ENCODE peak calls at places on chromosome 12, in nine cellular contexts. One of them, this sample, is unnamed.

GRCh38 chr12:18850752-18851151 is 112.8 kb downstream of the CAPZA3 start:
- DNase-seq in Peyer's patch: no peak
- DNase-seq in cardiac muscle cell: no peak
- DNase-seq in neural crest cell: no peak
- DNase-seq in testis: no peak
- DNase-seq in kidney epithelial cell: no peak
- DNase-seq in uterus: no peak
- DNase-seq in ovary: no peak
- DNase-seq in mucosa of descending colon: no peak
- DNase-seq in this sample: no peak

GRCh38 chr12:68349083-68349700 is 17.0 kb upstream of the MDM1 start:
- DNase-seq in Peyer's patch: no peak
- DNase-seq in cardiac muscle cell: no peak
- DNase-seq in neural crest cell: no peak
- DNase-seq in testis: no peak
- DNase-seq in kidney epithelial cell: no peak
- DNase-seq in uterus: no peak
- DNase-seq in ovary: no peak
- DNase-seq in mucosa of descending colon: no peak
- DNase-seq in this sample: no peak

GRCh38 chr12:120368789-120369475 is at the start of gene MSI1:
- DNase-seq in Peyer's patch: no peak
- DNase-seq in cardiac muscle cell: no peak
- DNase-seq in neural crest cell: peak
- DNase-seq in testis: no peak
- DNase-seq in kidney epithelial cell: no peak
- DNase-seq in uterus: no peak
- DNase-seq in ovary: no peak
- DNase-seq in mucosa of descending colon: no peak
- DNase-seq in this sample: no peak

GRCh38 chr12:123223241-123223668 is 9.7 kb downstream of the MPHOSPH9 start:
- DNase-seq in Peyer's patch: peak
- DNase-seq in cardiac muscle cell: no peak
- DNase-seq in neural crest cell: no peak
- DNase-seq in testis: peak
- DNase-seq in kidney epithelial cell: no peak
- DNase-seq in uterus: no peak
- DNase-seq in ovary: no peak
- DNase-seq in mucosa of descending colon: peak
- DNase-seq in this sample: no peak

GRCh38 chr12:121466800-121467637 is 67.1 kb downstream of the RNF34 start:
- DNase-seq in Peyer's patch: peak
- DNase-seq in cardiac muscle cell: peak
- DNase-seq in neural crest cell: peak
- DNase-seq in testis: peak
- DNase-seq in kidney epithelial cell: peak
- DNase-seq in uterus: peak
- DNase-seq in ovary: peak
- DNase-seq in mucosa of descending colon: peak
- DNase-seq in this sample: peak

GRCh38 chr12:121974026-121974985 is 47.4 kb upstream of the BCL7A start:
- DNase-seq in Peyer's patch: no peak
- DNase-seq in cardiac muscle cell: no peak
- DNase-seq in neural crest cell: no peak
- DNase-seq in testis: no peak
- DNase-seq in kidney epithelial cell: no peak
- DNase-seq in uterus: no peak
- DNase-seq in ovary: no peak
- DNase-seq in mucosa of descending colon: no peak
- DNase-seq in this sample: no peak

GRCh38 chr12:92146497-92146828 is 817 bp upstream of the BTG1 start:
- DNase-seq in Peyer's patch: no peak
- DNase-seq in cardiac muscle cell: peak
- DNase-seq in neural crest cell: no peak
- DNase-seq in testis: no peak
- DNase-seq in kidney epithelial cell: no peak
- DNase-seq in uterus: no peak
- DNase-seq in ovary: no peak
- DNase-seq in mucosa of descending colon: no peak
- DNase-seq in this sample: no peak

GRCh38 chr12:64457036-64457435 is 5.1 kb downstream of the TBK1 start:
- DNase-seq in Peyer's patch: no peak
- DNase-seq in cardiac muscle cell: peak
- DNase-seq in neural crest cell: no peak
- DNase-seq in testis: no peak
- DNase-seq in kidney epithelial cell: no peak
- DNase-seq in uterus: no peak
- DNase-seq in ovary: no peak
- DNase-seq in mucosa of descending colon: peak
- DNase-seq in this sample: no peak

GRCh38 chr12:120102189-120103043 is 14.1 kb downstream of the RAB35 start:
- DNase-seq in Peyer's patch: no peak
- DNase-seq in cardiac muscle cell: no peak
- DNase-seq in neural crest cell: no peak
- DNase-seq in testis: no peak
- DNase-seq in kidney epithelial cell: no peak
- DNase-seq in uterus: no peak
- DNase-seq in ovary: no peak
- DNase-seq in mucosa of descending colon: no peak
- DNase-seq in this sample: no peak

GRCh38 chr12:92363295-92364146 is 217.9 kb upstream of the BTG1 start:
- DNase-seq in Peyer's patch: peak
- DNase-seq in cardiac muscle cell: peak
- DNase-seq in neural crest cell: peak
- DNase-seq in testis: peak
- DNase-seq in kidney epithelial cell: no peak
- DNase-seq in uterus: peak
- DNase-seq in ovary: peak
- DNase-seq in mucosa of descending colon: peak
- DNase-seq in this sample: peak

GRCh38 chr12:65952737-65953209 is 128.5 kb downstream of the HMGA2 start:
- DNase-seq in Peyer's patch: no peak
- DNase-seq in cardiac muscle cell: no peak
- DNase-seq in neural crest cell: no peak
- DNase-seq in testis: no peak
- DNase-seq in kidney epithelial cell: no peak
- DNase-seq in uterus: no peak
- DNase-seq in ovary: no peak
- DNase-seq in mucosa of descending colon: peak
- DNase-seq in this sample: no peak

GRCh38 chr12:9273276-9273675 is 65.1 kb upstream of the PZP start:
- DNase-seq in Peyer's patch: no peak
- DNase-seq in cardiac muscle cell: peak
- DNase-seq in neural crest cell: no peak
- DNase-seq in testis: no peak
- DNase-seq in kidney epithelial cell: no peak
- DNase-seq in uterus: no peak
- DNase-seq in ovary: no peak
- DNase-seq in mucosa of descending colon: no peak
- DNase-seq in this sample: no peak

GRCh38 chr12:25051171-25051570 is 102.3 kb upstream of the BCAT1 start:
- DNase-seq in Peyer's patch: no peak
- DNase-seq in cardiac muscle cell: no peak
- DNase-seq in neural crest cell: no peak
- DNase-seq in testis: no peak
- DNase-seq in kidney epithelial cell: no peak
- DNase-seq in uterus: no peak
- DNase-seq in ovary: no peak
- DNase-seq in mucosa of descending colon: no peak
- DNase-seq in this sample: no peak

GRCh38 chr12:131063427-131063826 is 109.7 kb downstream of the ADGRD1 start:
- DNase-seq in Peyer's patch: no peak
- DNase-seq in cardiac muscle cell: no peak
- DNase-seq in neural crest cell: no peak
- DNase-seq in testis: no peak
- DNase-seq in kidney epithelial cell: no peak
- DNase-seq in uterus: no peak
- DNase-seq in ovary: no peak
- DNase-seq in mucosa of descending colon: no peak
- DNase-seq in this sample: no peak

GRCh38 chr12:39605501-39605900 is 14.1 kb downstream of the ABCD2 start:
- DNase-seq in Peyer's patch: no peak
- DNase-seq in cardiac muscle cell: peak
- DNase-seq in neural crest cell: no peak
- DNase-seq in testis: no peak
- DNase-seq in kidney epithelial cell: peak
- DNase-seq in uterus: no peak
- DNase-seq in ovary: no peak
- DNase-seq in mucosa of descending colon: no peak
- DNase-seq in this sample: no peak

GRCh38 chr12:126994599-126994998 is 1272.4 kb upstream of the TMEM132C start:
- DNase-seq in Peyer's patch: no peak
- DNase-seq in cardiac muscle cell: no peak
- DNase-seq in neural crest cell: no peak
- DNase-seq in testis: no peak
- DNase-seq in kidney epithelial cell: no peak
- DNase-seq in uterus: no peak
- DNase-seq in ovary: no peak
- DNase-seq in mucosa of descending colon: no peak
- DNase-seq in this sample: no peak

GRCh38 chr12:126999352-126999751 is 1267.6 kb upstream of the TMEM132C start:
- DNase-seq in Peyer's patch: no peak
- DNase-seq in cardiac muscle cell: no peak
- DNase-seq in neural crest cell: no peak
- DNase-seq in testis: no peak
- DNase-seq in kidney epithelial cell: no peak
- DNase-seq in uterus: no peak
- DNase-seq in ovary: no peak
- DNase-seq in mucosa of descending colon: no peak
- DNase-seq in this sample: no peak

DNA sequence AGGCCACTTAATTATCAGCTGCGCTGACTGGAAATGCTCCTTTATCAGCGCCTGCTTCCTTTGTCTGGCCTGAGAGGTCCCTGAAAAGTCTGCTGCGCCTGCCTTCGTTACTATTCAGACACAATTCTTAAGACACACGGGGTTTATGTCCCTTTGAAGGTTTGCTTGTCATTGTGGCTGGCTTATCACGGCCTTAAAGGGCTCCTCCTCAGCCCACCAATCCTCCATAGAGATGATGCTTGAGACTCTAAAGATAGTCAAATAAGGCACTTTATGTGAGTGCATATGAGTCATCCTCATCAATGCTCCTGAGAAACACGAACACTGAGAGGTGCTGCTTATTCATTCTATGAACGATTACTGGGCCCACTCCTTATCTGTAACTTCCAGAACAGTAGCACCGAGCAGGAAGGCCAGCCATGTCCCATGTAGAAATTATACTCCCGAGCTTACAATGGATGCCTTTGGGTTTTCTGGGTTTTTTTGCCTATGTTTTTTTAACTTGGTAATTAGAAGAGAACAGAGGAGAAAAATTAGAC is 1268.2 kb upstream of the TMEM132C start:
- DNase-seq in Peyer's patch: no peak
- DNase-seq in cardiac muscle cell: no peak
- DNase-seq in neural crest cell: no peak
- DNase-seq in testis: no peak
- DNase-seq in kidney epithelial cell: no peak
- DNase-seq in uterus: no peak
- DNase-seq in ovary: no peak
- DNase-seq in mucosa of descending colon: no peak
- DNase-seq in this sample: no peak
- TF ChIP-seq CTCF in Peyer's patch: no peak
- TF ChIP-seq CTCF in cardiac muscle cell: no peak
- TF ChIP-seq CTCF in neural crest cell: no peak
- TF ChIP-seq CTCF in testis: no peak
- TF ChIP-seq CTCF in kidney epithelial cell: no peak
- TF ChIP-seq CTCF in uterus: no peak
- TF ChIP-seq CTCF in ovary: no peak
- TF ChIP-seq CTCF in mucosa of descending colon: no peak
- TF ChIP-seq CTCF in this sample: no peak

GRCh38 chr12:5493018-5493417 is 61.1 kb downstream of the NTF3 start:
- DNase-seq in Peyer's patch: no peak
- DNase-seq in cardiac muscle cell: no peak
- DNase-seq in neural crest cell: no peak
- DNase-seq in testis: no peak
- DNase-seq in kidney epithelial cell: no peak
- DNase-seq in uterus: no peak
- DNase-seq in ovary: no peak
- DNase-seq in mucosa of descending colon: peak
- DNase-seq in this sample: no peak
- TF ChIP-seq CTCF in Peyer's patch: no peak
- TF ChIP-seq CTCF in cardiac muscle cell: no peak
- TF ChIP-seq CTCF in neural crest cell: peak
- TF ChIP-seq CTCF in testis: no peak
- TF ChIP-seq CTCF in kidney epithelial cell: no peak
- TF ChIP-seq CTCF in uterus: no peak
- TF ChIP-seq CTCF in ovary: no peak
- TF ChIP-seq CTCF in mucosa of descending colon: no peak
- TF ChIP-seq CTCF in this sample: no peak

GRCh38 chr12:126700115-126700514 is 1566.9 kb upstream of the TMEM132C start:
- DNase-seq in Peyer's patch: no peak
- DNase-seq in cardiac muscle cell: no peak
- DNase-seq in neural crest cell: no peak
- DNase-seq in testis: no peak
- DNase-seq in kidney epithelial cell: no peak
- DNase-seq in uterus: no peak
- DNase-seq in ovary: no peak
- DNase-seq in mucosa of descending colon: no peak
- DNase-seq in this sample: no peak

GRCh38 chr12:126708492-126708896 is 1558.5 kb upstream of the TMEM132C start:
- DNase-seq in Peyer's patch: no peak
- DNase-seq in cardiac muscle cell: peak
- DNase-seq in neural crest cell: no peak
- DNase-seq in testis: no peak
- DNase-seq in kidney epithelial cell: no peak
- DNase-seq in uterus: no peak
- DNase-seq in ovary: no peak
- DNase-seq in mucosa of descending colon: peak
- DNase-seq in this sample: no peak

GRCh38 chr12:126706300-126706699 is 1560.7 kb upstream of the TMEM132C start:
- DNase-seq in Peyer's patch: no peak
- DNase-seq in cardiac muscle cell: no peak
- DNase-seq in neural crest cell: no peak
- DNase-seq in testis: no peak
- DNase-seq in kidney epithelial cell: no peak
- DNase-seq in uterus: no peak
- DNase-seq in ovary: no peak
- DNase-seq in mucosa of descending colon: no peak
- DNase-seq in this sample: no peak

DNA sequence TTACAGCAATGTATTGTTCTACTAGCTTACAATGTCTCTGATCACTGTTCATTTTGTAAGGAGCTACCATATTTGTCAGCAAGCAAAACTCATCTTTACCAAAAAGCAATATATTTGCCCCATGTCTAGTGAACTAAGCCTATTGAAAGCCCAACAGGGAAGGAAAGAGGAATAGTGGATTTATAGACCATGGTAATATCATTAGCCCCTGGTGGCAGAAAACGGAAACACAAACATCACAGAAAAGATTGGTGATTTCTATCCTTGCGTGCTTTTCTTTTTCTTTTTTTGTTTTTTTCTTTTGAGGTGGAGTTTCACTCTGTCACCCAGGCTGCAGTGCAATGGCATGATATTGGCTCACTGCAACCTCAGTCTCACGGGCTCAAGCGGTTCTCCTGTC is 1562.4 kb upstream of the TMEM132C start:
- DNase-seq in Peyer's patch: no peak
- DNase-seq in cardiac muscle cell: no peak
- DNase-seq in neural crest cell: no peak
- DNase-seq in testis: no peak
- DNase-seq in kidney epithelial cell: no peak
- DNase-seq in uterus: no peak
- DNase-seq in ovary: no peak
- DNase-seq in mucosa of descending colon: no peak
- DNase-seq in this sample: no peak
- TF ChIP-seq CTCF in Peyer's patch: no peak
- TF ChIP-seq CTCF in cardiac muscle cell: no peak
- TF ChIP-seq CTCF in neural crest cell: peak
- TF ChIP-seq CTCF in testis: no peak
- TF ChIP-seq CTCF in kidney epithelial cell: no peak
- TF ChIP-seq CTCF in uterus: no peak
- TF ChIP-seq CTCF in ovary: no peak
- TF ChIP-seq CTCF in mucosa of descending colon: no peak
- TF ChIP-seq CTCF in this sample: no peak

GRCh38 chr12:21697829-21698630 is 40.4 kb upstream of the LDHB start:
- DNase-seq in Peyer's patch: no peak
- DNase-seq in cardiac muscle cell: peak
- DNase-seq in neural crest cell: no peak
- DNase-seq in testis: no peak
- DNase-seq in kidney epithelial cell: no peak
- DNase-seq in uterus: no peak
- DNase-seq in ovary: no peak
- DNase-seq in mucosa of descending colon: peak
- DNase-seq in this sample: no peak
- TF ChIP-seq CTCF in Peyer's patch: peak
- TF ChIP-seq CTCF in cardiac muscle cell: peak
- TF ChIP-seq CTCF in neural crest cell: peak
- TF ChIP-seq CTCF in testis: peak
- TF ChIP-seq CTCF in kidney epithelial cell: no peak
- TF ChIP-seq CTCF in uterus: peak
- TF ChIP-seq CTCF in ovary: peak
- TF ChIP-seq CTCF in mucosa of descending colon: no peak
- TF ChIP-seq CTCF in this sample: peak